ENCODE peak calls at places on chromosomes 6 and 20, in six cellular contexts. One of them, this sample, is unnamed. For H3K9me3 and H3K4me1, the result is how much of the 10 kb centered on the place peaks cover.

GRCh38 chr6:163347021-163347446 is 67.5 kb upstream of the QKI start:
- DNase-seq in CD8-positive, alpha-beta memory T cell: no peak
- DNase-seq in RWPE2: no peak
- DNase-seq in HepG2: no peak
- DNase-seq in endodermal cell: no peak
- DNase-seq in psoas muscle: peak
- DNase-seq in this sample: no peak

GRCh38 chr6:138563650-138564049 is 64.4 kb upstream of the NHSL1 start:
- DNase-seq in HepG2: no peak
- DNase-seq in CD8-positive, alpha-beta memory T cell: no peak
- DNase-seq in endodermal cell: no peak
- DNase-seq in RWPE2: no peak
- DNase-seq in psoas muscle: no peak
- DNase-seq in this sample: no peak

GRCh38 chr6:142412241-142412640 is 110.4 kb downstream of the ADGRG6 start:
- DNase-seq in RWPE2: no peak
- DNase-seq in endodermal cell: no peak
- DNase-seq in HepG2: no peak
- DNase-seq in CD8-positive, alpha-beta memory T cell: no peak
- DNase-seq in psoas muscle: no peak
- DNase-seq in this sample: no peak

GRCh38 chr6:2810092-2810671 is 31.5 kb downstream of the SERPINB1 start:
- DNase-seq in RWPE2: peak
- DNase-seq in psoas muscle: no peak
- DNase-seq in endodermal cell: no peak
- DNase-seq in HepG2: no peak
- DNase-seq in CD8-positive, alpha-beta memory T cell: no peak
- DNase-seq in this sample: no peak

GRCh38 chr6:124470803-124471202 is 491.4 kb upstream of the RNF217 start:
- DNase-seq in psoas muscle: no peak
- DNase-seq in CD8-positive, alpha-beta memory T cell: no peak
- DNase-seq in RWPE2: no peak
- DNase-seq in endodermal cell: no peak
- DNase-seq in HepG2: no peak
- DNase-seq in this sample: no peak

GRCh38 chr6:156848533-156848932 is 71.4 kb downstream of the ARID1B start:
- DNase-seq in psoas muscle: peak
- DNase-seq in HepG2: no peak
- DNase-seq in endodermal cell: no peak
- DNase-seq in CD8-positive, alpha-beta memory T cell: no peak
- DNase-seq in RWPE2: no peak
- DNase-seq in this sample: no peak

GRCh38 chr20:4369798-4370124 is 351.9 kb upstream of the PRND start:
- DNase-seq in psoas muscle: no peak
- DNase-seq in RWPE2: no peak
- DNase-seq in endodermal cell: no peak
- DNase-seq in CD8-positive, alpha-beta memory T cell: no peak
- DNase-seq in HepG2: no peak
- DNase-seq in this sample: no peak

GRCh38 chr6:84255641-84256040 is 28.2 kb upstream of the CEP162 start:
- DNase-seq in endodermal cell: no peak
- DNase-seq in HepG2: no peak
- DNase-seq in RWPE2: no peak
- DNase-seq in CD8-positive, alpha-beta memory T cell: no peak
- DNase-seq in psoas muscle: no peak
- DNase-seq in this sample: no peak

GRCh38 chr6:118921084-118921483 is 13.9 kb downstream of the MCM9 start:
- DNase-seq in endodermal cell: no peak
- DNase-seq in RWPE2: no peak
- DNase-seq in HepG2: no peak
- DNase-seq in CD8-positive, alpha-beta memory T cell: no peak
- DNase-seq in psoas muscle: no peak
- DNase-seq in this sample: no peak

GRCh38 chr6:56669585-56669984 is 26.9 kb upstream of the DST start:
- DNase-seq in endodermal cell: no peak
- DNase-seq in RWPE2: no peak
- DNase-seq in CD8-positive, alpha-beta memory T cell: no peak
- DNase-seq in psoas muscle: no peak
- DNase-seq in HepG2: no peak
- DNase-seq in this sample: no peak

GRCh38 chr20:59082077-59082740 is 39.6 kb upstream of the PRELID3B start:
- DNase-seq in RWPE2: no peak
- DNase-seq in endodermal cell: no peak
- DNase-seq in psoas muscle: no peak
- DNase-seq in HepG2: peak
- DNase-seq in CD8-positive, alpha-beta memory T cell: no peak
- DNase-seq in this sample: peak

GRCh38 chr6:13395272-13396237 is 67.2 kb upstream of the TBC1D7 start:
- DNase-seq in endodermal cell: no peak
- DNase-seq in CD8-positive, alpha-beta memory T cell: no peak
- DNase-seq in psoas muscle: peak
- DNase-seq in RWPE2: peak
- DNase-seq in HepG2: peak
- DNase-seq in this sample: no peak

GRCh38 chr6:42316390-42316970 is 98.8 kb upstream of the MRPS10 start:
- DNase-seq in endodermal cell: peak
- DNase-seq in HepG2: no peak
- DNase-seq in CD8-positive, alpha-beta memory T cell: no peak
- DNase-seq in RWPE2: no peak
- DNase-seq in psoas muscle: no peak
- DNase-seq in this sample: no peak

GRCh38 chr20:59008715-59009336 is 1.8 kb upstream of the CTSZ start:
- DNase-seq in psoas muscle: no peak
- DNase-seq in HepG2: no peak
- DNase-seq in endodermal cell: no peak
- DNase-seq in CD8-positive, alpha-beta memory T cell: no peak
- DNase-seq in RWPE2: peak
- DNase-seq in this sample: no peak

GRCh38 chr20:58598271-58599015 is 52.6 kb upstream of the STX16 start:
- DNase-seq in psoas muscle: peak
- DNase-seq in RWPE2: no peak
- DNase-seq in HepG2: no peak
- DNase-seq in CD8-positive, alpha-beta memory T cell: no peak
- DNase-seq in endodermal cell: no peak
- DNase-seq in this sample: no peak

GRCh38 chr6:144566868-144567615 is 281.9 kb downstream of the UTRN start:
- DNase-seq in HepG2: no peak
- DNase-seq in endodermal cell: no peak
- DNase-seq in CD8-positive, alpha-beta memory T cell: no peak
- DNase-seq in psoas muscle: no peak
- DNase-seq in RWPE2: no peak
- DNase-seq in this sample: no peak

GRCh38 chr6:31403283-31403989 is at the start of gene MICA:
- DNase-seq in CD8-positive, alpha-beta memory T cell: peak
- DNase-seq in HepG2: peak
- DNase-seq in RWPE2: peak
- DNase-seq in endodermal cell: peak
- DNase-seq in psoas muscle: peak
- DNase-seq in this sample: peak

GRCh38 chr6:44285552-44286284 is 15.5 kb downstream of the TMEM151B start:
- DNase-seq in CD8-positive, alpha-beta memory T cell: no peak
- DNase-seq in psoas muscle: no peak
- DNase-seq in HepG2: no peak
- DNase-seq in endodermal cell: peak
- DNase-seq in RWPE2: no peak
- DNase-seq in this sample: no peak

GRCh38 chr6:28090902-28091586 is 10.7 kb downstream of the ZNF165 start:
- DNase-seq in RWPE2: no peak
- DNase-seq in HepG2: no peak
- DNase-seq in CD8-positive, alpha-beta memory T cell: no peak
- DNase-seq in endodermal cell: no peak
- DNase-seq in psoas muscle: peak
- DNase-seq in this sample: no peak

GRCh38 chr20:63421913-63422312 is 50.5 kb downstream of the KCNQ2 start:
- DNase-seq in endodermal cell: no peak
- DNase-seq in HepG2: no peak
- DNase-seq in CD8-positive, alpha-beta memory T cell: no peak
- DNase-seq in psoas muscle: no peak
- DNase-seq in RWPE2: peak
- DNase-seq in this sample: no peak

GRCh38 chr6:30283761-30284160 is 43.0 kb upstream of the TRIM39 start:
- DNase-seq in endodermal cell: no peak
- DNase-seq in CD8-positive, alpha-beta memory T cell: no peak
- DNase-seq in RWPE2: no peak
- DNase-seq in HepG2: no peak
- DNase-seq in psoas muscle: no peak
- DNase-seq in this sample: no peak

GRCh38 chr6:30282522-30282921 is 44.2 kb upstream of the TRIM39 start:
- DNase-seq in CD8-positive, alpha-beta memory T cell: no peak
- DNase-seq in HepG2: no peak
- DNase-seq in psoas muscle: no peak
- DNase-seq in endodermal cell: no peak
- DNase-seq in RWPE2: no peak
- DNase-seq in this sample: no peak

GRCh38 chr6:30287139-30287538 is 39.6 kb upstream of the TRIM39 start:
- DNase-seq in endodermal cell: no peak
- DNase-seq in HepG2: no peak
- DNase-seq in RWPE2: no peak
- DNase-seq in psoas muscle: no peak
- DNase-seq in CD8-positive, alpha-beta memory T cell: no peak
- DNase-seq in this sample: no peak
- H3K9me3 ChIP-seq in endodermal cell: half or more
- H3K9me3 ChIP-seq in HepG2: half or more
- H3K9me3 ChIP-seq in RWPE2: under half
- H3K9me3 ChIP-seq in psoas muscle: half or more
- H3K9me3 ChIP-seq in CD8-positive, alpha-beta memory T cell: under half
- H3K9me3 ChIP-seq in this sample: under half

GRCh38 chr20:15599961-15600360 is 973.3 kb downstream of the KIF16B start:
- DNase-seq in CD8-positive, alpha-beta memory T cell: no peak
- DNase-seq in HepG2: no peak
- DNase-seq in endodermal cell: no peak
- DNase-seq in psoas muscle: no peak
- DNase-seq in RWPE2: no peak
- DNase-seq in this sample: no peak

GRCh38 chr20:15603978-15604377 is 969.3 kb downstream of the KIF16B start:
- DNase-seq in endodermal cell: no peak
- DNase-seq in RWPE2: no peak
- DNase-seq in HepG2: no peak
- DNase-seq in CD8-positive, alpha-beta memory T cell: no peak
- DNase-seq in psoas muscle: no peak
- DNase-seq in this sample: no peak

GRCh38 chr20:15597306-15597705 is 975.9 kb downstream of the KIF16B start:
- DNase-seq in psoas muscle: no peak
- DNase-seq in HepG2: no peak
- DNase-seq in CD8-positive, alpha-beta memory T cell: no peak
- DNase-seq in RWPE2: no peak
- DNase-seq in endodermal cell: no peak
- DNase-seq in this sample: no peak

GRCh38 chr20:15603501-15603900 is 969.7 kb downstream of the KIF16B start:
- DNase-seq in psoas muscle: no peak
- DNase-seq in RWPE2: no peak
- DNase-seq in HepG2: no peak
- DNase-seq in CD8-positive, alpha-beta memory T cell: no peak
- DNase-seq in endodermal cell: no peak
- DNase-seq in this sample: no peak

GRCh38 chr20:15600565-15600964 is 972.7 kb downstream of the KIF16B start:
- DNase-seq in CD8-positive, alpha-beta memory T cell: no peak
- DNase-seq in RWPE2: no peak
- DNase-seq in psoas muscle: no peak
- DNase-seq in endodermal cell: no peak
- DNase-seq in HepG2: no peak
- DNase-seq in this sample: no peak
- H3K4me1 ChIP-seq in CD8-positive, alpha-beta memory T cell: under half
- H3K4me1 ChIP-seq in RWPE2: under half
- H3K4me1 ChIP-seq in psoas muscle: under half
- H3K4me1 ChIP-seq in endodermal cell: under half
- H3K4me1 ChIP-seq in HepG2: under half
- H3K4me1 ChIP-seq in this sample: under half

DNA sequence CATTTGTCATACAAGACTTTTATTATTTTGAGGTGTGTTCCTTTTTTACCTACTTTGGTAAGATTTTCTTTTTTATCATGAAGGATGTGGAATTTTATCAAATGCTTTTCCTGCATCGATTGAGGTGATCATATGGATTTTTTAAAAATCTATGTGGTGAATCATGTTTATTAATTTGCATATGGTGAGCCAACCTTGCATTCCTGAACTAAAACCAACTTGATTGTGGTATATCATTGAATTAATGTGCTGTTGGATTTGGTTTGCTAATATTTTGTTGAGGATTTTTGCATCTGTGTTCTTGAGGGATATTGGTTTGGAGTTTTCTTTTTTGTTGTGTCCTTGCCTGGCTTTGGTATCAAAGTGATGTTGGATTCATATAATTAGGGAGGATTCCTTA is 848.1 kb upstream of the EYS start:
- DNase-seq in psoas muscle: no peak
- DNase-seq in endodermal cell: no peak
- DNase-seq in RWPE2: no peak
- DNase-seq in CD8-positive, alpha-beta memory T cell: no peak
- DNase-seq in HepG2: no peak
- DNase-seq in this sample: no peak
- H3K9me3 ChIP-seq in psoas muscle: under half
- H3K9me3 ChIP-seq in endodermal cell: under half
- H3K9me3 ChIP-seq in RWPE2: under half
- H3K9me3 ChIP-seq in CD8-positive, alpha-beta memory T cell: under half
- H3K9me3 ChIP-seq in HepG2: under half
- H3K9me3 ChIP-seq in this sample: under half

GRCh38 chr20:6282642-6283041 is 159.8 kb upstream of the FERMT1 start:
- DNase-seq in RWPE2: no peak
- DNase-seq in endodermal cell: no peak
- DNase-seq in CD8-positive, alpha-beta memory T cell: no peak
- DNase-seq in HepG2: no peak
- DNase-seq in psoas muscle: no peak
- DNase-seq in this sample: no peak

GRCh38 chr20:6277661-6278060 is 154.8 kb upstream of the FERMT1 start:
- DNase-seq in CD8-positive, alpha-beta memory T cell: no peak
- DNase-seq in RWPE2: no peak
- DNase-seq in endodermal cell: peak
- DNase-seq in HepG2: no peak
- DNase-seq in psoas muscle: no peak
- DNase-seq in this sample: no peak
- H3K4me1 ChIP-seq in CD8-positive, alpha-beta memory T cell: under half
- H3K4me1 ChIP-seq in RWPE2: under half
- H3K4me1 ChIP-seq in endodermal cell: under half
- H3K4me1 ChIP-seq in HepG2: under half
- H3K4me1 ChIP-seq in psoas muscle: under half
- H3K4me1 ChIP-seq in this sample: under half

GRCh38 chr6:18235524-18235923 is 28.8 kb downstream of the DEK start:
- DNase-seq in endodermal cell: no peak
- DNase-seq in HepG2: no peak
- DNase-seq in psoas muscle: no peak
- DNase-seq in RWPE2: no peak
- DNase-seq in CD8-positive, alpha-beta memory T cell: no peak
- DNase-seq in this sample: no peak
- H3K9me3 ChIP-seq in endodermal cell: under half
- H3K9me3 ChIP-seq in HepG2: under half
- H3K9me3 ChIP-seq in psoas muscle: under half
- H3K9me3 ChIP-seq in RWPE2: under half
- H3K9me3 ChIP-seq in CD8-positive, alpha-beta memory T cell: under half
- H3K9me3 ChIP-seq in this sample: under half

GRCh38 chr6:35050988-35051330 is 90.2 kb downstream of the TCP11 start:
- DNase-seq in HepG2: no peak
- DNase-seq in endodermal cell: no peak
- DNase-seq in CD8-positive, alpha-beta memory T cell: no peak
- DNase-seq in psoas muscle: no peak
- DNase-seq in RWPE2: no peak
- DNase-seq in this sample: no peak
- H3K4me1 ChIP-seq in HepG2: under half
- H3K4me1 ChIP-seq in endodermal cell: under half
- H3K4me1 ChIP-seq in CD8-positive, alpha-beta memory T cell: under half
- H3K4me1 ChIP-seq in psoas muscle: half or more
- H3K4me1 ChIP-seq in RWPE2: under half
- H3K4me1 ChIP-seq in this sample: under half

GRCh38 chr20:29299811-29300578 is 1957.5 kb upstream of the DEFB115 start:
- DNase-seq in psoas muscle: no peak
- DNase-seq in HepG2: no peak
- DNase-seq in endodermal cell: no peak
- DNase-seq in RWPE2: peak
- DNase-seq in CD8-positive, alpha-beta memory T cell: no peak
- DNase-seq in this sample: no peak
- H3K9me3 ChIP-seq in psoas muscle: under half
- H3K9me3 ChIP-seq in HepG2: half or more
- H3K9me3 ChIP-seq in endodermal cell: under half
- H3K9me3 ChIP-seq in RWPE2: under half
- H3K9me3 ChIP-seq in CD8-positive, alpha-beta memory T cell: under half
- H3K9me3 ChIP-seq in this sample: under half

This sample was measured in naive thymus-derived CD4-positive, alpha-beta T cell.